ENCODE peak calls at places on chromosomes 4 and X, in seven cellular contexts. C is PC-3, W is IMR-90, N is body of pancreas, J is psoas muscle, R is pancreas, S is HCT116. G is an unnamed sample.

GRCh38 chr4:139876328-139876941 is 210.8 kb downstream of the MGST2 start:
- ATAC-seq in C (no peak), S (no peak), J (peak; percentile 47), N (peak; percentile 30), W (no peak), R (peak; percentile 17), G (no peak)

GRCh38 chrX:109719262-109719661 is 13.8 kb downstream of the ACSL4 start:
- ATAC-seq in W (no peak), C (no peak), S (no peak), N (no peak), R (no peak), J (no peak), G (no peak)

GRCh38 chr4:184513802-184514120 is 39.4 kb upstream of the IRF2 start:
- ATAC-seq in J (no peak), N (no peak), R (no peak), C (no peak), S (no peak), W (no peak), G (no peak)

GRCh38 chrX:16171039-16171438 is 3.8 kb downstream of the MAGEB17 start:
- ATAC-seq in R (no peak), J (no peak), W (no peak), S (no peak), N (no peak), C (no peak), G (no peak)

GRCh38 chr4:57131849-57132745 is 21.9 kb upstream of the IGFBP7 start:
- ATAC-seq in C (no peak), S (no peak), J (no peak), N (peak; percentile 87), R (peak; percentile 66), W (peak; percentile 60), G (peak; percentile 60)

GRCh38 chr4:142913034-142913433 is 66.9 kb upstream of the INPP4B start:
- ATAC-seq in N (no peak), S (no peak), R (no peak), W (no peak), C (no peak), J (no peak), G (peak; percentile 84)

GRCh38 chr4:7016512-7016911 is 26.7 kb upstream of the TADA2B start:
- ATAC-seq in C (no peak), R (no peak), W (no peak), S (no peak), J (no peak), N (no peak), G (no peak)

GRCh38 chr4:169922632-169923276 is 103.4 kb downstream of the MFAP3L start:
- ATAC-seq in S (no peak), C (no peak), W (no peak), N (no peak), R (no peak), J (no peak), G (no peak)

GRCh38 chr4:90486346-90486745 is 359.2 kb downstream of the CCSER1 start:
- ATAC-seq in C (no peak), N (no peak), S (no peak), J (no peak), W (no peak), R (no peak), G (no peak)

GRCh38 chr4:7124643-7125442 is 57.0 kb upstream of the GRPEL1 start:
- ATAC-seq in S (peak; percentile 57), R (peak; percentile 81), J (peak; percentile 72), C (peak; percentile 92), W (peak; percentile 99), N (peak; percentile 76), G (peak; percentile 88)

GRCh38 chr4:76657443-76657842 is 222.4 kb downstream of the SHROOM3 start:
- ATAC-seq in J (no peak), R (no peak), N (no peak), S (no peak), C (no peak), W (no peak), G (no peak)

GRCh38 chrX:7617994-7618393 is 225.0 kb upstream of the VCX start:
- ATAC-seq in R (no peak), W (no peak), N (no peak), J (no peak), C (no peak), S (no peak), G (no peak)

GRCh38 chr4:74499986-74500781 is 55.2 kb downstream of the AREG start:
- ATAC-seq in C (no peak), J (no peak), N (no peak), W (no peak), S (no peak), R (no peak), G (no peak)

GRCh38 chr4:165700855-165701254 is 172.2 kb upstream of the TLL1 start:
- ATAC-seq in J (no peak), N (no peak), C (peak; percentile 48), R (no peak), W (no peak), S (peak; percentile 98), G (no peak)

GRCh38 chr4:157127571-157127970 is 51.6 kb downstream of the GLRB start:
- ATAC-seq in C (no peak), N (no peak), J (no peak), W (no peak), R (no peak), S (no peak), G (no peak)

GRCh38 chr4:173862754-173863153 is 332.7 kb upstream of the HAND2 start:
- ATAC-seq in R (no peak), C (no peak), S (no peak), J (no peak), N (no peak), W (no peak), G (no peak)

GRCh38 chr4:25687763-25688162 is 32.1 kb downstream of the SLC34A2 start:
- ATAC-seq in W (no peak), N (no peak), C (no peak), R (no peak), J (no peak), S (no peak), G (no peak)

GRCh38 chr4:10069065-10069626 is 47.5 kb downstream of the WDR1 start:
- ATAC-seq in C (no peak), J (peak; percentile 15), S (no peak), R (no peak), W (no peak), N (no peak), G (no peak)

GRCh38 chrX:110418220-110418856 is 59.7 kb downstream of the RTL9 start:
- ATAC-seq in N (no peak), S (peak; percentile 84), J (no peak), C (peak; percentile 66), R (no peak), W (peak; percentile 77), G (no peak)

GRCh38 chrX:2784026-2784425 is 32.2 kb downstream of the XG start:
- ATAC-seq in C (no peak), N (no peak), J (no peak), S (no peak), W (no peak), R (no peak), G (no peak)

GRCh38 chr4:76801621-76802545 is 96.1 kb downstream of the SOWAHB start:
- ATAC-seq in W (no peak), C (no peak), S (no peak), J (no peak), R (no peak), N (no peak), G (peak; percentile 46)

GRCh38 chr4:7477695-7478094 is 43.0 kb upstream of the PSAPL1 start:
- ATAC-seq in R (no peak), C (no peak), S (no peak), N (no peak), J (no peak), W (no peak), G (no peak)

GRCh38 chrX:124216396-124217124 is 115.9 kb upstream of the TEX13D start:
- ATAC-seq in W (no peak), N (no peak), C (no peak), R (no peak), J (no peak), S (no peak), G (no peak)

GRCh38 chrX:151825927-151826471 is 86.7 kb upstream of the MAGEA4 start:
- ATAC-seq in J (peak; percentile 48), N (peak; percentile 27), C (no peak), R (no peak), S (no peak), W (no peak), G (peak; percentile 75)

GRCh38 chr4:128241019-128241418 is 46.6 kb downstream of the PGRMC2 start:
- ATAC-seq in C (no peak), R (no peak), W (no peak), J (no peak), S (no peak), N (no peak), G (no peak)

GRCh38 chr4:165915215-165915614 is 42.2 kb downstream of the TLL1 start:
- ATAC-seq in N (no peak), R (no peak), J (no peak), C (peak; percentile 77), W (no peak), S (no peak), G (no peak)

GRCh38 chr4:41134581-41134980 is 79.8 kb downstream of the APBB2 start:
- ATAC-seq in R (no peak), J (no peak), C (no peak), S (peak; percentile 71), N (no peak), W (peak; percentile 44), G (no peak)

GRCh38 chrX:105495376-105495775 is 274.9 kb upstream of the TEX13A start:
- ATAC-seq in R (no peak), J (no peak), N (no peak), S (no peak), C (no peak), W (no peak), G (no peak)
- H3K4me3 ChIP-seq in R (no peak overlapping the region), J (no peak overlapping the region), N (no peak overlapping the region), S (no peak overlapping the region), C (no peak overlapping the region), W (no peak overlapping the region), G (no peak overlapping the region)

GRCh38 chr4:43781125-43781524 is 667.5 kb downstream of the KCTD8 start:
- ATAC-seq in J (no peak), C (no peak), W (no peak), N (no peak), S (no peak), R (no peak), G (no peak)

GRCh38 chr4:43778187-43778915 is 670.3 kb downstream of the KCTD8 start:
- ATAC-seq in C (no peak), R (no peak), J (no peak), W (no peak), S (no peak), N (no peak), G (no peak)

DNA sequence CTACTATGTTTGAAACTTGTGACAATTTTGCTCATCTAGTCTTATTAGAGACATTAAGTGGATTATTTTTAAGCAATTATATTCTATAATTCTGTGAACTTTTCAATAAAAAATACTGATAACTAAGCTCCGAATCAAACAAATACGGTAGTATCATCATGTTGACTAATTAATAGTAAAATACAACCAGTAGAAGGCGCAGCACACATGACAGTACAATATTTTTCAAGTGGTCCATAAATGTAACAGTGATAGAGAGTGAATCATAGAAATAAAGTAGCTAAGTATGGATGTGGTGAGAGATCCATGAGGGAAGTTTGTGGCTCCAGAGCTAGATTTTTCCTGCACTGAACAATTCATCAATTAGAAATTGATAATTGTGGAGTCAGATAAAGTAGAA is 666.2 kb downstream of the KCTD8 start:
- ATAC-seq in J (no peak), S (no peak), R (no peak), C (peak; percentile 65), N (no peak), W (no peak), G (no peak)
- TF ChIP-seq CTCF in J (no peak), S (no peak), R (no peak), C (peak; percentile 69), N (no peak), W (no peak), G (no peak)

GRCh38 chr4:138438608-138439007 is 196.5 kb upstream of the SLC7A11 start:
- ATAC-seq in N (no peak), S (no peak), J (no peak), W (peak; percentile 85), R (no peak), C (no peak), G (no peak)
- H3K4me3 ChIP-seq in N (no peak overlapping the region), S (no peak overlapping the region), J (no peak overlapping the region), W (no peak overlapping the region), R (no peak overlapping the region), C (no peak overlapping the region), G (no peak overlapping the region)

GRCh38 chr4:116668190-116668589 is 417.2 kb downstream of the TRAM1L1 start:
- ATAC-seq in S (no peak), C (no peak), R (no peak), N (no peak), J (no peak), W (no peak), G (no peak)
- TF ChIP-seq CTCF in S (no peak), C (peak; percentile 33), R (no peak), N (no peak), J (no peak), W (no peak), G (no peak)

G was measured in gastroesophageal sphincter.